ENCODE peak calls at places on chromosomes 16 and 17, in five cellular contexts. Y is hepatocyte, D is IMR-90, G is MM.1S, X is neural progenitor cell. V is an unnamed sample.

GRCh38 chr16:69286941-69287713 is 24.0 kb upstream of the VPS4A start:
- DNase-seq in Y (peak; percentile 79), D (peak; percentile 78), G (peak; percentile 73), X (peak; percentile 54), V (peak; percentile 40)

GRCh38 chr16:67430504-67431076 is 331 bp upstream of the HSD11B2 start:
- DNase-seq in Y (peak; percentile 60), D (no peak), G (peak; percentile 14), X (peak; percentile 57), V (peak; percentile 18)

GRCh38 chr17:41402161-41402560 is 4.8 kb upstream of the KRT31 start:
- DNase-seq in Y (no peak), D (peak; percentile 20), G (no peak), X (no peak), V (no peak)

GRCh38 chr17:66842505-66842904 is 7.6 kb downstream of the CACNG5 start:
- DNase-seq in Y (no peak), D (no peak), G (no peak), X (no peak), V (no peak)

GRCh38 chr16:56947604-56947995 is 14.2 kb upstream of the CETP start:
- DNase-seq in Y (no peak), D (no peak), G (no peak), X (no peak), V (no peak)

GRCh38 chr16:79104567-79104966 is 496.0 kb downstream of the MAF start:
- DNase-seq in Y (no peak), D (no peak), G (no peak), X (peak; percentile 89), V (no peak)

GRCh38 chr17:83155128-83156081 is 76.0 kb downstream of the METRNL start:
- DNase-seq in Y (no peak), D (peak; percentile 44), G (no peak), X (no peak), V (no peak)

GRCh38 chr17:66437466-66438026 is 135.1 kb downstream of the PRKCA start:
- DNase-seq in Y (no peak), D (no peak), G (peak; percentile 35), X (no peak), V (peak; percentile 44)

GRCh38 chr17:47978324-47978723 is 7.4 kb downstream of the CDK5RAP3 start:
- DNase-seq in Y (peak; percentile 78), D (peak; percentile 54), G (peak; percentile 38), X (peak; percentile 91), V (peak; percentile 60)

GRCh38 chr16:49557070-49557446 is 183.5 kb downstream of the C16orf78 start:
- DNase-seq in Y (peak; percentile 38), D (no peak), G (no peak), X (peak; percentile 91), V (no peak)

GRCh38 chr17:29640413-29640812 is 17.7 kb upstream of the CORO6 start:
- DNase-seq in Y (no peak), D (peak; percentile 74), G (no peak), X (no peak), V (no peak)

GRCh38 chr17:17661134-17661533 is 20.1 kb upstream of the RAI1 start:
- DNase-seq in Y (no peak), D (no peak), G (no peak), X (no peak), V (no peak)
- H2AFZ ChIP-seq in Y (no peak overlapping the region), D (peak overlapping the region; percentile 33), G (no peak overlapping the region), X (no peak overlapping the region), V (no peak overlapping the region)

GRCh38 chr17:2087597-2088211 is 32.8 kb downstream of the HIC1 start:
- DNase-seq in Y (no peak), D (peak; percentile 12), G (peak; percentile 38), X (no peak), V (peak; percentile 55)
- H3K4me3 ChIP-seq in Y (no peak overlapping the region), D (no peak overlapping the region), G (no peak overlapping the region), X (no peak overlapping the region), V (no peak overlapping the region)

GRCh38 chr17:44778656-44779210 is 19.9 kb downstream of the ADAM11 start:
- DNase-seq in Y (no peak), D (no peak), G (no peak), X (no peak), V (no peak)
- H2AFZ ChIP-seq in Y (no peak overlapping the region), D (peak overlapping the region; percentile 100), G (peak overlapping the region; percentile 98), X (peak overlapping the region; percentile 75), V (no peak overlapping the region)

GRCh38 chr16:3235856-3236669 is 1.1 kb upstream of the ZNF200 start:
- DNase-seq in Y (peak; percentile 27), D (no peak), G (no peak), X (peak; percentile 43), V (no peak)
- H3K4me3 ChIP-seq in Y (no peak overlapping the region), D (no peak overlapping the region), G (no peak overlapping the region), X (no peak overlapping the region), V (no peak overlapping the region)

GRCh38 chr17:75087182-75087557 is 584 bp upstream of the SLC16A5 start:
- DNase-seq in Y (no peak), D (no peak), G (no peak), X (no peak), V (no peak)
- H2AFZ ChIP-seq in Y (peak overlapping the region; percentile 61), D (peak overlapping the region; percentile 99), G (peak overlapping the region; percentile 35), X (peak overlapping the region; percentile 99), V (peak overlapping the region; percentile 83)

GRCh38 chr16:87387942-87388817 is 4.0 kb upstream of the MAP1LC3B start:
- DNase-seq in Y (peak; percentile 97), D (peak; percentile 99), G (peak; percentile 87), X (peak; percentile 94), V (peak; percentile 92)
- H3K4me3 ChIP-seq in Y (no peak overlapping the region), D (peak overlapping the region; percentile 20), G (peak overlapping the region; percentile 42), X (peak overlapping the region; percentile 26), V (no peak overlapping the region)

DNA sequence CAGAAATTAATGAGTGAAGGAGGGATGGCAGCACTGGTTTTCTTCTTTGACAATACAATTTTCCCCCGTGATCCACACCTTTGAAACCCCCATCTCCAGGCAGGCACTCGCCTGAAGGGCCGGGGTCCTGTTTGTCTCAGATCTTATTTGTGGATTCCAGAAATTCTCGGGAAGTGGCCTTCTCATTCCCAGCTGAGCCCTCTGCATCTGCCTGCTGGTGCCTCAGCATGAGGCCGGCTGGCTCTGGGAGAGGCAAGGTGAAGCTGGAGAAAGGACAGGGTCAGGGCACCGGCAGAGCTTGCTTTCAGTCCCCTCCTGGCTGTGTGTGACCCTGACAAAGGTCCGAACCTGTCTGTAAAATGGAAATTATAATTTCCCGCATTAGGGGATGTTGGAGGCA is 35.8 kb upstream of the C1QL1 start:
- DNase-seq in Y (no peak), D (no peak), G (no peak), X (peak; percentile 30), V (no peak)
- H2AFZ ChIP-seq in Y (no peak overlapping the region), D (no peak overlapping the region), G (no peak overlapping the region), X (peak overlapping the region; percentile 82), V (no peak overlapping the region)

DNA sequence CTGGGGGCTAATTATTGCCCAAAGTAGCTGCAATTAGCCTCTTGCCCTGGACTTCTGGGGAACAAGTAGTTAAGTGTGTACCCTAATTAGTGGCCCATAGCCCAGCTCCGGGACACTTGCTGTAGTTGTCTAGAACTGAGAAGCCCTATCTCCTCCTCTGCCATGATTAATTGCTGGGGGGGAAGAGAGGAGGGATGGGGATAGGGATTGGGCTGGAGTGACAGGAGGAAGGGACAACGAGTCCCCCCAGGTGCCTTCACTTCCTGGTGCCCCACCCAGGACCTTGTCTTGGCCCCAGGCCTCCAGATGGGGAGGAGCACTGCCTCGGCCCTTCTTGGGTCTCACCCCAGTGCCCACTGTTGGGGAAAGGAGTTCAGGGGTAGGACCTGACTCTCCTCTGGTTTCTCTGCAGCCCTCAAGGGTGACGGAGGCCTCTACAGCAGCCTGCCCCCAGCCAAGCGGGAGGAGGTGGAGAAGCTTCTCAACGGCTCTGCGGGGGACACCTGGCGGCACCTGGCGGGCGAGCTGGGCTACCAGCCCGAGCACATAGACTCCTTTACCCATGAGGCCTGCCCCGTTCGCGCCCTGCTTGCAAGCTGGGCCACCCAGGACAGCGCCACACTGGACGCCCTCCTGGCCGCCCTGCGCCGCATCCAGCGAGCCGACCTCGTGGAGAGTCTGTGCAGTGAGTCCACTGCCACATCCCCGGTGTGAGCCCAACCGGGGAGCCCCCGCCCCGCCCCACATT is 17.4 kb downstream of the NGFR start:
- DNase-seq in Y (no peak), D (no peak), G (no peak), X (no peak), V (no peak)
- H3K4me3 ChIP-seq in Y (no peak overlapping the region), D (no peak overlapping the region), G (no peak overlapping the region), X (no peak overlapping the region), V (no peak overlapping the region)